ENCODE peak calls at places on chromosomes 2 and 18, in eight cellular contexts. L is occipital lobe; C is BJ; T is astrocyte of the cerebellum; P is SIG-M5; V is NCI-H510A treated with DMSO at 0.1 percent for 48 hours; K is stimulated activated CD8-positive, alpha-beta memory T cell treated with anti-CD3 and anti-CD28 coated beads, Interleukin-12 subunit alpha, Interleukin-12 subunit beta, amount 100 ng/mL, for 4 hours; S is nucleus accumbens. M is an unnamed sample.

GRCh38 chr2:73334045-73334444 is 40.7 kb upstream of the EGR4 start:
- DNase-seq in L (no peak), C (no peak), T (no peak), P (no peak), V (no peak), K (no peak), S (no peak), M (no peak)

GRCh38 chr2:60413069-60413818 is 140.2 kb downstream of the BCL11A start:
- DNase-seq in L (no peak), C (no peak), T (no peak), P (no peak), V (no peak), K (no peak), S (no peak), M (no peak)

GRCh38 chr2:85248741-85249524 is 78.9 kb downstream of the TGOLN2 start:
- DNase-seq in L (no peak), C (peak; percentile 94), T (peak; percentile 68), P (no peak), V (no peak), K (no peak), S (no peak), M (peak; percentile 51)

GRCh38 chr18:5296706-5297320 is 1.3 kb upstream of the ZBTB14 start:
- DNase-seq in L (peak; percentile 69), C (no peak), T (peak; percentile 52), P (no peak), V (peak; percentile 89), K (peak; percentile 35), S (peak; percentile 71), M (peak; percentile 83)

GRCh38 chr2:29106241-29106640 is 9.0 kb upstream of the CLIP4 start:
- DNase-seq in L (no peak), C (no peak), T (no peak), P (no peak), V (no peak), K (no peak), S (no peak), M (no peak)

GRCh38 chr2:25521665-25522387 is 151.6 kb downstream of the DTNB start:
- DNase-seq in L (no peak), C (peak; percentile 50), T (peak; percentile 70), P (peak; percentile 16), V (peak; percentile 59), K (no peak), S (no peak), M (no peak)

GRCh38 chr2:130836501-130837174 is at the start of gene ARHGEF4:
- DNase-seq in L (no peak), C (no peak), T (no peak), P (no peak), V (peak; percentile 81), K (no peak), S (no peak), M (peak; percentile 46)

GRCh38 chr18:40769786-40770185 is 1185.2 kb upstream of the PIK3C3 start:
- DNase-seq in L (no peak), C (no peak), T (no peak), P (no peak), V (no peak), K (no peak), S (no peak), M (no peak)

GRCh38 chr18:21243041-21243431 is 1.0 kb downstream of the GREB1L start:
- DNase-seq in L (no peak), C (no peak), T (no peak), P (no peak), V (no peak), K (no peak), S (peak; percentile 12), M (no peak)

GRCh38 chr2:191325651-191326365 is 80.6 kb downstream of the MYO1B start:
- DNase-seq in L (no peak), C (no peak), T (no peak), P (no peak), V (no peak), K (no peak), S (no peak), M (no peak)

GRCh38 chr18:34315953-34316352 is 91.2 kb upstream of the NOL4 start:
- DNase-seq in L (no peak), C (no peak), T (no peak), P (no peak), V (no peak), K (no peak), S (no peak), M (no peak)

GRCh38 chr2:85435986-85436835 is 17.7 kb downstream of the SH2D6 start:
- DNase-seq in L (no peak), C (no peak), T (no peak), P (no peak), V (no peak), K (no peak), S (no peak), M (no peak)

GRCh38 chr2:45014016-45014702 is 4.9 kb upstream of the SIX2 start:
- DNase-seq in L (no peak), C (no peak), T (no peak), P (no peak), V (peak; percentile 14), K (no peak), S (no peak), M (peak; percentile 52)

GRCh38 chr2:230758566-230759480 is 46.2 kb downstream of the CAB39 start:
- DNase-seq in L (no peak), C (peak; percentile 89), T (peak; percentile 87), P (peak; percentile 47), V (no peak), K (no peak), S (no peak), M (no peak)

GRCh38 chr2:121529439-121530209 is 1.1 kb upstream of the RNU4ATAC start:
- DNase-seq in L (peak; percentile 70), C (no peak), T (peak; percentile 28), P (no peak), V (peak; percentile 90), K (no peak), S (peak; percentile 74), M (peak; percentile 63)

GRCh38 chr2:52934354-52934898 is 833.2 kb upstream of the CHAC2 start:
- DNase-seq in L (no peak), C (no peak), T (peak; percentile 84), P (no peak), V (no peak), K (no peak), S (no peak), M (no peak)

GRCh38 chr2:236747426-236747825 is 177.8 kb downstream of the ACKR3 start:
- DNase-seq in L (no peak), C (no peak), T (no peak), P (no peak), V (no peak), K (no peak), S (no peak), M (no peak)

GRCh38 chr2:47660167-47660566 is 122.8 kb upstream of the MSH6 start:
- DNase-seq in L (no peak), C (no peak), T (no peak), P (no peak), V (no peak), K (no peak), S (no peak), M (no peak)

GRCh38 chr2:209977386-209978239 is 24.8 kb upstream of the RPE start:
- DNase-seq in L (no peak), C (no peak), T (peak; percentile 31), P (no peak), V (peak; percentile 26), K (no peak), S (no peak), M (no peak)

GRCh38 chr2:55459741-55460274 is 40.2 kb upstream of the CCDC88A start:
- DNase-seq in L (no peak), C (no peak), T (no peak), P (no peak), V (no peak), K (no peak), S (no peak), M (no peak)

GRCh38 chr18:43571078-43571689 is 293.9 kb upstream of the SYT4 start:
- DNase-seq in L (no peak), C (peak; percentile 4), T (peak; percentile 56), P (no peak), V (peak; percentile 68), K (no peak), S (no peak), M (no peak)

GRCh38 chr2:71608034-71608433 is 154.7 kb downstream of the DYSF start:
- DNase-seq in L (no peak), C (no peak), T (no peak), P (no peak), V (no peak), K (no peak), S (no peak), M (no peak)

GRCh38 chr2:84889332-84889731 is 8.4 kb upstream of the TRABD2A start:
- DNase-seq in L (no peak), C (no peak), T (no peak), P (no peak), V (no peak), K (no peak), S (no peak), M (no peak)

GRCh38 chr18:61651880-61652268 is 240.9 kb downstream of the RNF152 start:
- DNase-seq in L (no peak), C (no peak), T (no peak), P (no peak), V (peak; percentile 73), K (no peak), S (no peak), M (peak; percentile 66)

GRCh38 chr2:33111002-33111446 is 164.3 kb downstream of the LTBP1 start:
- DNase-seq in L (no peak), C (no peak), T (no peak), P (no peak), V (no peak), K (no peak), S (no peak), M (no peak)

GRCh38 chr2:119387381-119388129 is 20.8 kb downstream of the DBI start:
- DNase-seq in L (peak; percentile 75), C (no peak), T (peak; percentile 60), P (no peak), V (no peak), K (no peak), S (peak; percentile 37), M (peak; percentile 44)

GRCh38 chr18:78448106-78448505 is 531.5 kb upstream of the SALL3 start:
- DNase-seq in L (no peak), C (no peak), T (no peak), P (no peak), V (no peak), K (no peak), S (no peak), M (no peak)

GRCh38 chr2:43219383-43220228 is 6.8 kb downstream of the ZFP36L2 start:
- DNase-seq in L (peak; percentile 65), C (no peak), T (no peak), P (peak; percentile 70), V (peak; percentile 89), K (peak; percentile 56), S (peak; percentile 87), M (peak; percentile 97)

M was measured in left colon.